ENCODE peak calls at places on chromosomes 12 and 14, in nine cellular contexts. W is esophagus squamous epithelium, F is heart left ventricle, X is endothelial cell of umbilical vein, T is HCT116, Z is uterus, V is sigmoid colon, N is Panc1, A is MM.1S. S is an unnamed sample. For H3K27me3 and H3K4me1, the result is how much of the 10 kb centered on the place peaks cover.

GRCh38 chr14:37587438-37587837 is 7.6 kb downstream of the FOXA1 start:
- DNase-seq in W (no peak), F (no peak), X (peak), T (no peak), Z (no peak), V (no peak), N (no peak), A (no peak), S (no peak)

GRCh38 chr14:32109676-32110075 is 32.6 kb downstream of the ARHGAP5 start:
- DNase-seq in W (no peak), F (no peak), X (no peak), T (no peak), Z (no peak), V (no peak), N (no peak), A (no peak), S (peak)

GRCh38 chr14:22803575-22803974 is 11.7 kb downstream of the SLC7A7 start:
- DNase-seq in W (no peak), F (no peak), X (no peak), T (no peak), Z (no peak), V (no peak), N (no peak), A (no peak), S (no peak)

GRCh38 chr12:120041386-120042231 is 52.6 kb downstream of the BICDL1 start:
- DNase-seq in W (no peak), F (no peak), X (no peak), T (no peak), Z (no peak), V (no peak), N (no peak), A (no peak), S (no peak)

GRCh38 chr14:20757963-20758362 is 10.2 kb upstream of the EDDM3B start:
- DNase-seq in W (no peak), F (peak), X (peak), T (no peak), Z (no peak), V (no peak), N (no peak), A (no peak), S (no peak)

GRCh38 chr14:68987653-68988036 is 8.5 kb upstream of the ACTN1 start:
- DNase-seq in W (no peak), F (no peak), X (no peak), T (no peak), Z (no peak), V (no peak), N (no peak), A (no peak), S (no peak)

GRCh38 chr14:34078117-34078743 is 127.4 kb upstream of the EGLN3 start:
- DNase-seq in W (no peak), F (no peak), X (no peak), T (no peak), Z (no peak), V (no peak), N (no peak), A (no peak), S (peak)

GRCh38 chr12:52246720-52247621 is 13.9 kb downstream of the KRT7 start:
- DNase-seq in W (no peak), F (no peak), X (no peak), T (peak), Z (no peak), V (peak), N (no peak), A (no peak), S (peak)

GRCh38 chr14:102591372-102591943 is 991 bp upstream of the RCOR1 start:
- DNase-seq in W (no peak), F (peak), X (peak), T (no peak), Z (peak), V (peak), N (no peak), A (no peak), S (peak)

GRCh38 chr12:122350444-122350843 is 72.0 kb downstream of the CLIP1 start:
- DNase-seq in W (no peak), F (peak), X (peak), T (no peak), Z (no peak), V (no peak), N (no peak), A (no peak), S (peak)

GRCh38 chr12:124914392-124915248 is at the start of gene UBC:
- DNase-seq in W (no peak), F (peak), X (peak), T (peak), Z (peak), V (peak), N (no peak), A (peak), S (peak)

GRCh38 chr12:1474567-1475153 is 119.7 kb downstream of the FBXL14 start:
- DNase-seq in W (no peak), F (no peak), X (peak), T (peak), Z (no peak), V (no peak), N (peak), A (no peak), S (peak)

GRCh38 chr12:214005-214736 is at the start of gene SLC6A12:
- DNase-seq in W (no peak), F (no peak), X (no peak), T (no peak), Z (no peak), V (no peak), N (no peak), A (no peak), S (no peak)

GRCh38 chr14:85310491-85311272 is 219.3 kb upstream of the FLRT2 start:
- DNase-seq in W (no peak), F (no peak), X (peak), T (no peak), Z (no peak), V (no peak), N (no peak), A (no peak), S (no peak)

GRCh38 chr14:76227450-76228050 is 75.8 kb downstream of the GPATCH2L start:
- DNase-seq in W (no peak), F (no peak), X (no peak), T (no peak), Z (no peak), V (no peak), N (no peak), A (no peak), S (peak)

GRCh38 chr12:119804011-119804641 is 73.0 kb downstream of the CIT start:
- DNase-seq in W (peak), F (peak), X (peak), T (peak), Z (no peak), V (peak), N (no peak), A (no peak), S (peak)

GRCh38 chr12:105377077-105377476 is 46.6 kb downstream of the C12orf75 start:
- DNase-seq in W (no peak), F (no peak), X (no peak), T (no peak), Z (no peak), V (no peak), N (no peak), A (no peak), S (no peak)

GRCh38 chr12:26767116-26767515 is 65.9 kb downstream of the ITPR2 start:
- DNase-seq in W (no peak), F (no peak), X (peak), T (no peak), Z (no peak), V (no peak), N (no peak), A (peak), S (no peak)

GRCh38 chr14:82094819-82095218 is 561.2 kb upstream of the SEL1L start:
- DNase-seq in W (no peak), F (no peak), X (no peak), T (no peak), Z (no peak), V (no peak), N (no peak), A (no peak), S (no peak)

GRCh38 chr12:2179953-2180736 is 127.4 kb downstream of the CACNA1C start:
- DNase-seq in W (no peak), F (peak), X (no peak), T (peak), Z (peak), V (peak), N (no peak), A (no peak), S (peak)

GRCh38 chr14:92341791-92342190 is 18.8 kb downstream of the SLC24A4 start:
- DNase-seq in W (no peak), F (no peak), X (no peak), T (no peak), Z (no peak), V (no peak), N (no peak), A (no peak), S (no peak)

GRCh38 chr12:47903151-47903611 is 1.6 kb downstream of the VDR start:
- DNase-seq in W (no peak), F (no peak), X (no peak), T (no peak), Z (no peak), V (peak), N (no peak), A (peak), S (peak)

GRCh38 chr12:132362966-132363660 is 33.7 kb upstream of the GALNT9 start:
- DNase-seq in W (no peak), F (no peak), X (no peak), T (no peak), Z (no peak), V (peak), N (no peak), A (no peak), S (no peak)

GRCh38 chr12:132365226-132365625 is 35.8 kb upstream of the GALNT9 start:
- DNase-seq in W (no peak), F (no peak), X (no peak), T (no peak), Z (no peak), V (no peak), N (no peak), A (no peak), S (no peak)

GRCh38 chr12:132366341-132366861 is 37.0 kb upstream of the GALNT9 start:
- DNase-seq in W (no peak), F (no peak), X (no peak), T (no peak), Z (no peak), V (peak), N (no peak), A (no peak), S (no peak)

GRCh38 chr12:132363661-132364347 is 34.4 kb upstream of the GALNT9 start:
- DNase-seq in W (no peak), F (no peak), X (no peak), T (no peak), Z (no peak), V (peak), N (no peak), A (no peak), S (no peak)

DNA sequence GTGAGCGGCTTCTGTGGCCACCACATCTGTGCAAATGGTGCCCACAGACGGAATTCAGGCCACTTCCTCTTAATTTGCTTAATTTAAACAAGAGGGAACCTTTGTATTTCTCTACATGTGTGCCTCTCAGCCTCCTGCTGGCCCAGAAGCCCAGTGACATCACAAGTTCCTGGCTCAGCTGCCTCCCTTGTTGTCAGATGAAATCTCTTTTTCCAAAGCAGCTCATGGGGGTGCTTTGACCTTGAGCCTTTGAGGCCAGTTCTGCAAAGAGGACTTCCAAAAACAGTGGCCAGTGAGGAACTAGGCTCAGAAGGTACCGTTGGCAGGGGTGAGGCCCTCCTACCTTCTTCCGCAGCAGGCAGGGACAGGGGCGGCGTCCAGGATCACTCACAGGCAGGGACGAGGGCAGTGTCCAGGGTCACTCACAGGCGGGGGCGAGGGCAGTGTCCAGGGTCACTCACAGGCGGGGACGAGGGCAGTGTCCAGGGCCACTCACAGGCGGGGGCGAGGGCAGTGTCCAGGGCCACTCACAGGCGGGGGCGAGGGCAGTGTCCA is 35.0 kb upstream of the GALNT9 start:
- DNase-seq in W (no peak), F (no peak), X (no peak), T (no peak), Z (no peak), V (no peak), N (no peak), A (no peak), S (no peak)
- H3K27me3 ChIP-seq in W (under half), F (under half), X (under half), T (under half), Z (under half), V (under half), N (under half), A (under half), S (under half)

GRCh38 chr14:88463318-88463717 is 77.9 kb downstream of the SPATA7 start:
- DNase-seq in W (no peak), F (no peak), X (peak), T (peak), Z (no peak), V (no peak), N (no peak), A (no peak), S (no peak)
- TF ChIP-seq CTCF in W (no peak), F (peak), X (peak), T (peak), Z (no peak), V (no peak), N (peak), A (peak), S (peak)

GRCh38 chr12:65929641-65930040 is 105.4 kb downstream of the HMGA2 start:
- DNase-seq in W (no peak), F (no peak), X (peak), T (no peak), Z (no peak), V (no peak), N (no peak), A (no peak), S (no peak)
- H3K4me1 ChIP-seq in W (under half), F (under half), X (half or more), T (half or more), Z (under half), V (under half), N (half or more), A (under half), S (under half)

GRCh38 chr12:129902371-129903091 is 1.3 kb downstream of the TMEM132D start:
- DNase-seq in W (no peak), F (no peak), X (no peak), T (no peak), Z (no peak), V (no peak), N (no peak), A (no peak), S (no peak)
- H3K27me3 ChIP-seq in W (under half), F (under half), X (under half), T (under half), Z (under half), V (under half), N (under half), A (under half), S (under half)

GRCh38 chr12:46111727-46112126 is 121.4 kb upstream of the SCAF11 start:
- DNase-seq in W (no peak), F (no peak), X (no peak), T (no peak), Z (no peak), V (no peak), N (no peak), A (no peak), S (no peak)

GRCh38 chr12:46112364-46112763 is 122.0 kb upstream of the SCAF11 start:
- DNase-seq in W (no peak), F (no peak), X (no peak), T (no peak), Z (no peak), V (no peak), N (no peak), A (no peak), S (no peak)

GRCh38 chr12:46109343-46110219 is 119.2 kb upstream of the SCAF11 start:
- DNase-seq in W (no peak), F (no peak), X (no peak), T (no peak), Z (no peak), V (no peak), N (no peak), A (no peak), S (no peak)

GRCh38 chr12:46110220-46110700 is 119.9 kb upstream of the SCAF11 start:
- DNase-seq in W (no peak), F (peak), X (no peak), T (no peak), Z (no peak), V (no peak), N (no peak), A (no peak), S (no peak)

GRCh38 chr12:46110928-46111699 is 120.7 kb upstream of the SCAF11 start:
- DNase-seq in W (no peak), F (no peak), X (no peak), T (no peak), Z (no peak), V (no peak), N (no peak), A (peak), S (no peak)
- TF ChIP-seq CTCF in W (no peak), F (no peak), X (peak), T (peak), Z (no peak), V (no peak), N (peak), A (peak), S (peak)

DNA sequence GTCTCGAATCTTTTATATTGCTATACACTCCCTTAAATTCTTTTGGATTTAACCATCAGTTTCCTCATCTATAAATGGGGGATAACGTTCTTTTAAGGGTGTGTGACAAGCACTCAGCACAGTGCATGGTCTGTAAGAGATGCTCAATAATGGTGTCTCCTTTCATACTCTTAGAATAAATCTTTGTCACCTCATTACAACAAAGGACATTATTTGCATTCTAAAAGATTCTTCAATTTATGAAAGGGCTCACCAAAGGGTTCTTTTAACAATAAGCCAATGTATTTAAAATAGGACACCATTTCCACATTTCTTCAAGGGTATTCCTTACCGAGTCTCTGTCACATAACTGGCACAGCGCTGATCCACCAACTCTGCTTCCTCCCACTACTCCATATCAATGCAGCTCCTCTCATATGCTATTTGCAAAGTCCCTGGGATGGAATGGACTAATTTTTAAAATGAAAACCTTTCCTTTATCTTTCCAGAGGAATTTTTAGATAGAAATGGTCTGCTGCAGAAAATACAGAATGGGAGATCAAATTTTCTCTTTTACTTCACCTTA is 29.2 kb upstream of the RIC8B start:
- DNase-seq in W (no peak), F (no peak), X (no peak), T (no peak), Z (no peak), V (no peak), N (no peak), A (no peak), S (no peak)
- H3K4me1 ChIP-seq in W (under half), F (under half), X (under half), T (under half), Z (under half), V (under half), N (under half), A (under half), S (under half)

GRCh38 chr14:67516679-67517078 is 16.4 kb upstream of the PLEKHH1 start:
- DNase-seq in W (no peak), F (no peak), X (no peak), T (no peak), Z (no peak), V (no peak), N (no peak), A (no peak), S (no peak)

GRCh38 chr14:67517083-67517482 is 16.0 kb upstream of the PLEKHH1 start:
- DNase-seq in W (no peak), F (peak), X (no peak), T (no peak), Z (no peak), V (peak), N (no peak), A (no peak), S (no peak)

GRCh38 chr14:67514203-67514607 is 18.9 kb upstream of the PLEKHH1 start:
- DNase-seq in W (no peak), F (no peak), X (no peak), T (no peak), Z (peak), V (no peak), N (no peak), A (no peak), S (no peak)

GRCh38 chr14:67514650-67515385 is 18.3 kb upstream of the PLEKHH1 start:
- DNase-seq in W (no peak), F (peak), X (peak), T (no peak), Z (peak), V (peak), N (no peak), A (peak), S (peak)

GRCh38 chr14:67515386-67516079 is 17.6 kb upstream of the PLEKHH1 start:
- DNase-seq in W (no peak), F (no peak), X (no peak), T (no peak), Z (no peak), V (no peak), N (no peak), A (peak), S (no peak)
- H3K27me3 ChIP-seq in W (under half), F (under half), X (half or more), T (under half), Z (under half), V (under half), N (under half), A (under half), S (under half)

GRCh38 chr12:15856097-15856982 is 25.8 kb upstream of the STRAP start:
- DNase-seq in W (no peak), F (peak), X (peak), T (peak), Z (peak), V (no peak), N (peak), A (peak), S (peak)

GRCh38 chr12:15853877-15854276 is 28.3 kb upstream of the STRAP start:
- DNase-seq in W (no peak), F (no peak), X (no peak), T (no peak), Z (no peak), V (no peak), N (no peak), A (no peak), S (no peak)

GRCh38 chr12:15855646-15856045 is 26.5 kb upstream of the STRAP start:
- DNase-seq in W (no peak), F (no peak), X (no peak), T (no peak), Z (no peak), V (no peak), N (no peak), A (no peak), S (peak)

GRCh38 chr12:15852383-15852782 is 29.8 kb upstream of the STRAP start:
- DNase-seq in W (no peak), F (no peak), X (no peak), T (no peak), Z (no peak), V (no peak), N (no peak), A (no peak), S (no peak)

DNA sequence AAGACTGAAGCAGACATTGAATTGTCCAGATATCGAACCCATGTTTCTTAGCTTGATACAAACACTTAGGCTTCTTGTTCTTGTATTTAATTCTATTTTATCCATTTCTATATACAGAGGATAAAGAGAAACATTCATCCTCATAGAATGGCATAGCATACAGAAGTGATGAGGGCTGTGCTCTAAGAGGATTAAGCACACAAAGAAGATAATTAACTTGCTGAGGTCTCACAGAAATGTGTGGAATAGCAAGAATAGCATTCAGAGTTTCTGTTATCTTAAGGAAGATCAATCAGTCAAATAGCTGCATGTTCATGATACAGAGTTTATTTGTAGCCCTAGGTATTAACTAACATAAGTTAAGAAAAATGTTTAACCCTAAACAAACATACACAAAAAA is 27.3 kb upstream of the STRAP start:
- DNase-seq in W (no peak), F (no peak), X (no peak), T (no peak), Z (no peak), V (no peak), N (no peak), A (no peak), S (no peak)
- TF ChIP-seq CTCF in W (no peak), F (no peak), X (no peak), T (no peak), Z (no peak), V (no peak), N (no peak), A (no peak), S (no peak)

S was measured in fibroblast of lung.